ENCODE peak calls at places on chromosome 11, in seven cellular contexts. H, S, B, A, Q, T and E are unnamed samples.

GRCh38 chr11:3058753-3059664 is 1.8 kb upstream of the CARS1 start:
- DNase-seq in B (no peak), A (no peak), T (no peak), Q (no peak), H (peak), S (no peak), E (peak)

GRCh38 chr11:104970756-104971155 is 2.4 kb upstream of the CASP4 start:
- DNase-seq in Q (no peak), T (no peak), H (no peak), S (no peak), B (no peak), A (no peak), E (no peak)

GRCh38 chr11:114330373-114330772 is 34.2 kb downstream of the NNMT start:
- DNase-seq in S (no peak), H (no peak), Q (no peak), T (no peak), B (no peak), A (no peak), E (no peak)

GRCh38 chr11:44766112-44766971 is 39.6 kb downstream of the TSPAN18 start:
- DNase-seq in H (no peak), S (no peak), Q (peak), B (no peak), A (no peak), T (no peak), E (no peak)

GRCh38 chr11:81237139-81237538 is 1496.5 kb downstream of the FAM181B start:
- DNase-seq in A (no peak), H (no peak), Q (no peak), S (no peak), T (no peak), B (no peak), E (peak)

GRCh38 chr11:119671561-119672015 is 57.4 kb downstream of the NECTIN1 start:
- DNase-seq in S (no peak), T (no peak), B (peak), H (no peak), Q (no peak), A (no peak), E (peak)

GRCh38 chr11:118572914-118573550 is 823 bp downstream of the ARCN1 start:
- DNase-seq in H (peak), T (no peak), Q (peak), A (peak), S (no peak), B (no peak), E (peak)

GRCh38 chr11:44470849-44471248 is 94.6 kb upstream of the CD82 start:
- DNase-seq in Q (no peak), A (no peak), B (no peak), H (no peak), S (no peak), T (no peak), E (no peak)

GRCh38 chr11:34305095-34305692 is 52.6 kb downstream of the ABTB2 start:
- DNase-seq in H (no peak), S (no peak), A (no peak), Q (no peak), B (no peak), T (no peak), E (no peak)

GRCh38 chr11:132312616-132313210 is 942.3 kb downstream of the NTM start:
- DNase-seq in Q (no peak), T (no peak), H (no peak), A (no peak), S (peak), B (no peak), E (peak)

GRCh38 chr11:121437018-121437685 is 15.0 kb upstream of the SORL1 start:
- DNase-seq in B (no peak), A (no peak), T (no peak), S (no peak), Q (no peak), H (no peak), E (peak)

GRCh38 chr11:57468276-57468675 is 7.9 kb downstream of the RTN4RL2 start:
- DNase-seq in T (no peak), B (no peak), S (no peak), Q (no peak), H (no peak), A (no peak), E (no peak)

GRCh38 chr11:3723014-3723708 is 52.0 kb upstream of the CHRNA10 start:
- DNase-seq in A (no peak), B (no peak), S (no peak), T (no peak), Q (no peak), H (peak), E (peak)

GRCh38 chr11:49405743-49406142 is 197.3 kb upstream of the FOLH1 start:
- DNase-seq in S (no peak), A (no peak), T (no peak), H (no peak), Q (no peak), B (no peak), E (no peak)

GRCh38 chr11:111347002-111347722 is 31.9 kb downstream of the POU2AF1 start:
- DNase-seq in A (no peak), H (no peak), T (no peak), B (no peak), S (no peak), Q (no peak), E (no peak)

GRCh38 chr11:123103326-123103980 is 41.5 kb upstream of the HSPA8 start:
- DNase-seq in A (peak), B (no peak), S (peak), T (peak), H (peak), Q (peak), E (peak)

GRCh38 chr11:62401781-62402180 is 17.1 kb upstream of the SCGB1A1 start:
- DNase-seq in A (peak), Q (peak), H (no peak), T (no peak), S (no peak), B (no peak), E (no peak)

GRCh38 chr11:60396790-60397189 is 531 bp downstream of the MS4A14 start:
- DNase-seq in T (no peak), S (no peak), Q (no peak), A (no peak), H (no peak), B (no peak), E (no peak)

GRCh38 chr11:57478971-57479663 is 18.8 kb downstream of the RTN4RL2 start:
- DNase-seq in T (no peak), Q (no peak), A (no peak), S (no peak), H (no peak), B (no peak), E (no peak)

GRCh38 chr11:40417627-40418026 is 1041.8 kb downstream of the LRRC4C start:
- DNase-seq in B (no peak), A (no peak), S (no peak), Q (no peak), T (no peak), H (no peak), E (no peak)

GRCh38 chr11:44609783-44610155 is 44.3 kb downstream of the CD82 start:
- DNase-seq in S (no peak), A (no peak), B (no peak), H (no peak), Q (no peak), T (no peak), E (no peak)